ENCODE peak calls at places on chromosomes 16 and 17, in nine cellular contexts. B is H1, A is spleen, L is suprapubic skin, S is K562, G is transverse colon, Y is prostate gland, R is HCT116, M is GM12878. E is an unnamed sample.

GRCh38 chr16:58582971-58583765 is 46.5 kb downstream of the CNOT1 start:
- DNase-seq in S (no peak), G (no peak), A (no peak), Y (no peak), B (no peak), M (no peak), R (no peak), L (no peak), E (no peak)

GRCh38 chr16:35574454-35575431 is 2115.3 kb downstream of the TP53TG3F start:
- DNase-seq in M (no peak), G (no peak), B (no peak), R (no peak), S (no peak), L (no peak), A (no peak), Y (no peak), E (no peak)

GRCh38 chr16:85902366-85903155 is 3.6 kb downstream of the IRF8 start:
- DNase-seq in L (no peak), A (peak), B (no peak), S (no peak), M (peak), R (no peak), G (peak), Y (no peak), E (no peak)

GRCh38 chr17:8117980-8118768 is at the start of gene ALOXE3:
- DNase-seq in L (peak), Y (peak), S (no peak), A (peak), B (peak), G (peak), M (no peak), R (peak), E (no peak)

GRCh38 chr17:8894673-8895578 is 27.5 kb upstream of the PIK3R6 start:
- DNase-seq in L (no peak), Y (peak), A (peak), G (peak), R (peak), B (peak), M (peak), S (peak), E (peak)

GRCh38 chr17:76597156-76598003 is 11.7 kb upstream of the ST6GALNAC2 start:
- DNase-seq in B (no peak), L (no peak), S (no peak), Y (peak), G (no peak), R (no peak), A (no peak), M (peak), E (no peak)

GRCh38 chr16:1779234-1779701 is 3.1 kb downstream of the SPSB3 start:
- DNase-seq in S (no peak), Y (no peak), L (no peak), A (peak), G (no peak), R (no peak), M (no peak), B (no peak), E (no peak)

GRCh38 chr16:81841709-81842108 is 62.6 kb downstream of the PLCG2 start:
- DNase-seq in L (no peak), R (no peak), B (no peak), S (no peak), G (no peak), A (no peak), M (peak), Y (no peak), E (no peak)

GRCh38 chr17:8658800-8659199 is 28.3 kb upstream of the MYH10 start:
- DNase-seq in A (no peak), Y (no peak), L (no peak), M (no peak), S (no peak), R (no peak), G (no peak), B (no peak), E (no peak)

GRCh38 chr17:16923904-16924700 is 47.8 kb downstream of the TNFRSF13B start:
- DNase-seq in S (no peak), M (no peak), A (peak), B (no peak), G (peak), Y (no peak), L (no peak), R (no peak), E (no peak)

GRCh38 chr16:12590409-12590808 is 213.3 kb downstream of the CPPED1 start:
- DNase-seq in S (no peak), Y (no peak), G (no peak), R (no peak), L (no peak), M (no peak), A (no peak), B (no peak), E (no peak)

GRCh38 chr16:57969451-57970123 is 1.3 kb downstream of the CNGB1 start:
- DNase-seq in S (no peak), M (no peak), R (no peak), G (no peak), A (no peak), Y (no peak), B (no peak), L (no peak), E (no peak)

GRCh38 chr16:20114356-20114755 is 40.7 kb upstream of the GPR139 start:
- DNase-seq in S (no peak), L (no peak), R (peak), M (no peak), Y (peak), A (no peak), B (no peak), G (peak), E (no peak)

GRCh38 chr17:9875441-9875840 is 29.6 kb downstream of the RCVRN start:
- DNase-seq in R (no peak), L (no peak), S (no peak), G (no peak), Y (no peak), B (no peak), M (no peak), A (no peak), E (no peak)

GRCh38 chr17:2693561-2694380 is 17.8 kb downstream of the CLUH start:
- DNase-seq in Y (no peak), S (peak), R (no peak), L (no peak), B (no peak), M (no peak), A (peak), G (peak), E (peak)

GRCh38 chr17:61495161-61495857 is 43.1 kb downstream of the TBX4 start:
- DNase-seq in M (no peak), L (no peak), G (no peak), B (no peak), Y (no peak), S (no peak), R (peak), A (no peak), E (peak)

GRCh38 chr16:11384184-11384955 is 39.1 kb downstream of the RMI2 start:
- DNase-seq in S (no peak), A (peak), G (no peak), L (no peak), M (no peak), B (no peak), R (no peak), Y (no peak), E (no peak)

GRCh38 chr17:70655179-70655578 is 485.8 kb downstream of the KCNJ2 start:
- DNase-seq in R (no peak), L (no peak), A (no peak), G (no peak), B (no peak), M (no peak), S (no peak), Y (no peak), E (no peak)

GRCh38 chr16:84340305-84341040 is 27.9 kb upstream of the ATP2C2 start:
- DNase-seq in R (no peak), A (no peak), Y (peak), M (no peak), L (no peak), S (no peak), G (peak), B (no peak), E (peak)
- TF ChIP-seq POLR2AphosphoS5 in R (no peak), A (no peak), Y (peak), M (no peak), L (no peak), S (no peak), G (no peak), B (no peak), E (peak)

DNA sequence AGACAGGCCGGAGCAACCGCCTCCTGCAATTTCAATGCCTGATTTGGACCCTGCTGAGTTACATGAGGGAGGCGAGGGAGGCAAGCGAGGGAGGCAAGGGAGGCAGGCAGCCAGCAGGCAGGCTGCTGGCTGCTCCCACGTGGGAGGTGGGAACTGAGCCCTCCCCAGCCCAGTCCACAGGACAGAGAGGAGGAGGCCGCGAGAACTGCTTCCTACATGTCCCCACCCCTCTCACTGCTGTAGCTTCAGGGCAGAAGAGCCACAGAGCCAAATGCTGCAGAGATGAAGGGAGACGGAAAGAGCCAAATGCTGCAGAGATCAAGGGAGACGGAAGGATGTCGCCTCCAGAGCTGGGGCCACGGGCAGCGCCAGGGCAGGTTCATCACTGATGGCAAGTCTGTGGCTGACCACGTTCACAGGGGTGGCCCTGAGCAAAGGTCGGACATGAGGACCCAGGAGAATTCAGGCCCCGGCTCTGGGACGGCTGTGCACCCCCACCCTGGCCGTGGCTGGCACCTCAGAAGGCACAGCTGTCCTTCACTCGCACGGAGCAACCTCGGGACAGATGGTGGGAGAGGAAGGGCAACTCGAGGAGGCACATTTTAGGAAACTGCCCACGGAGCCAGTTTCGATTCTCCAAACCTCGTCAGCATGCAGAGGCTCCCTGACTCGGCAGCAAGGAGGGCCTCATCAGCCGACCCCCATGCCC is 21.5 kb downstream of the RPH3AL start:
- DNase-seq in B (no peak), L (peak), G (peak), S (no peak), M (no peak), A (peak), Y (no peak), R (no peak), E (no peak)
- H3K4me3 ChIP-seq in B (no peak), L (peak), G (no peak), S (no peak), M (no peak), A (peak), Y (no peak), R (no peak), E (peak)

DNA sequence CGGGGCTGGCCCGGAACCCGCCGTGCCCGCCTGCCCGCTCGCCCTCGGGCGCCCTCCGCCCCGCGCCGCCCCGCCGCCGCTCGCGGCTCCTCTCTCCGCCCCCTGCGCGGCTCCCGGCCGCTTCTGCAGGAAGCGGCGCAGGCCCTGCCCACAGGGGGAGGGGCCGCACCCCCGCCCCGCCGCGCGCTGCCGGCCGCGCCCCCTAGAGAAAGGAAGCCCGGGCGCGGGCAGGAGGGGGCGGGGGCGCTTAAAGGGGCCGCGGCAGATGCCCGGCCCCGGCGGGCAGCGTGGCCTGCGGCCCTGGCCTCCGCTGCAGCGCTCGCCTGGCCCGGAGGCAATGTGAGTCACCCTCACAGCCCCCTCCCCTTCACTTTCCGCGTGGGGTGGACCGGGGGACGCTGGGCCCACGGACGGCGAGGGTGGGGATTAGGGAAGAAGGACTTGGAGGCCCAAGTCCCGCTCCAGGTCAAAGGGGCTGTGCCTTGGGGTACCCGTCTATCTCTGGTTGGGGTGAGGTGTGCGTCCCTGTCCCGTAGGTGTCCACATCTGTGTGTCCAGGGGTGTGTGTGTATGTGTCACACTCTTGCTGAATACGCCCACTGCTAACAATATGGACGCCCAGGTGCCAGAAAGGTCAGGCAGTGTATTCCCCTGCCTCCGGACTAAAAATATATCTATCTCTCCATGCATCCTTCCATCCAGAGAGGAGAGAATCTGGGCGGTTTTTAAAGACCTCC is at the start of gene GIT1:
- DNase-seq in S (peak), Y (peak), B (peak), A (peak), R (peak), G (peak), L (no peak), M (no peak), E (peak)
- TF ChIP-seq POLR2A in S (no peak), Y (peak), B (no peak), A (no peak), R (peak), G (peak), L (peak), M (peak), E (no peak)

GRCh38 chr17:81553616-81554181 is 1.5 kb upstream of the FAAP100 start:
- DNase-seq in B (no peak), M (peak), G (peak), L (no peak), Y (no peak), S (no peak), R (peak), A (no peak), E (no peak)

GRCh38 chr17:81550830-81551457 is 1.2 kb downstream of the FAAP100 start:
- DNase-seq in G (no peak), L (no peak), M (no peak), B (no peak), R (no peak), A (no peak), S (no peak), Y (no peak), E (no peak)

GRCh38 chr17:81551458-81552243 is 502 bp downstream of the FAAP100 start:
- DNase-seq in R (no peak), B (no peak), G (peak), S (peak), A (peak), L (no peak), M (no peak), Y (no peak), E (no peak)

GRCh38 chr17:81552244-81553017 is at the start of gene FAAP100:
- DNase-seq in B (peak), R (peak), G (peak), Y (peak), S (peak), M (peak), L (peak), A (peak), E (peak)

GRCh38 chr17:81553018-81553615 is 964 bp upstream of the FAAP100 start:
- DNase-seq in R (peak), B (peak), G (peak), S (peak), L (peak), Y (peak), M (peak), A (peak), E (peak)
- TF ChIP-seq POLR2AphosphoS5 in R (peak), B (no peak), G (no peak), S (no peak), L (no peak), Y (peak), M (peak), A (no peak), E (no peak)

DNA sequence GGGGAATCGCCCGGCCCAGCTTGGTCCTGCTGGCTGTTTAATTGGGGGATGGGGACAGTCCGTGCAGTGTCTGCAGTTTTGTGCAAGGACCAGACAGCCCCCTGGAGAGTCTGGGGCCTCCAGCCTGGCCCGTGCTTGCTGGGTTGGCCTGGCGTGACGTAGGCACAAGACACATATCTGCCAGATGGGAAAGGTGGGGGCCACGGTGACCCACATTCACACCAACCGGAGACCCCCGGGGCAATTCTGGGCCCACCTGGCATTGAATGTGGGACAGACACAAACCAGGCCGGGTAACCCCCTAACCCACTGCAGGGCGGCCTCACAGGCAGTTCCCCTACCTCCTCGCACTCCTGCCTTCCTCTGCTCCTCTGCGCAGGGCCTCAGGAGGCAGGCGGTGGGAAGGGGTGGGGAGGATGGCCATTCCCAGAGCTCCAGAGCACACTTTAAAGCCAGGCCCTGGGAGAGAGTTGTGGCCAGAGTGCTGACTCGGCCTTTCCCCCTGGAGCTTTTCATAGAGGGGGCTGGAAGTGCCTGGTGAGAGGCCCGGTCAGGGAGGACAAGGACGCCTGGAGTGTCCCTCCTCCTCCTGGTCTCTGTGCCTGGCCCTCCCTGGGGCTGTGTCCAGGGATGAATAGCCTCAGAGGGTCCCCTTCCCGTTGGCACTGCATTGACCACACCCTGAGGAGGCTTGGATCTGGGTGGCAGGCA is 1.5 kb downstream of the MRC2 start:
- DNase-seq in S (no peak), B (peak), A (no peak), Y (no peak), L (no peak), G (no peak), R (no peak), M (no peak), E (no peak)
- H3K4me3 ChIP-seq in S (peak), B (peak), A (peak), Y (peak), L (peak), G (peak), R (peak), M (no peak), E (peak)

GRCh38 chr17:79579074-79579800 is 31.6 kb downstream of the RBFOX3 start:
- DNase-seq in A (no peak), S (no peak), G (no peak), B (no peak), R (no peak), M (no peak), Y (no peak), L (no peak), E (no peak)
- TF ChIP-seq POLR2A in A (no peak), S (no peak), G (no peak), B (no peak), R (no peak), M (no peak), Y (no peak), L (no peak), E (no peak)

GRCh38 chr16:68473358-68474064 is 25.2 kb upstream of the SMPD3 start:
- DNase-seq in R (no peak), B (no peak), Y (no peak), S (no peak), G (no peak), L (no peak), M (peak), A (no peak), E (no peak)

GRCh38 chr16:68469728-68470460 is 21.6 kb upstream of the SMPD3 start:
- DNase-seq in G (no peak), L (no peak), M (no peak), Y (no peak), B (no peak), A (no peak), S (no peak), R (no peak), E (no peak)

GRCh38 chr16:68468849-68469248 is 20.5 kb upstream of the SMPD3 start:
- DNase-seq in B (no peak), R (no peak), L (no peak), M (no peak), S (no peak), A (no peak), Y (no peak), G (no peak), E (no peak)

GRCh38 chr16:68472581-68472980 is 24.3 kb upstream of the SMPD3 start:
- DNase-seq in S (no peak), L (no peak), B (no peak), G (no peak), Y (no peak), M (no peak), R (no peak), A (no peak), E (no peak)

DNA sequence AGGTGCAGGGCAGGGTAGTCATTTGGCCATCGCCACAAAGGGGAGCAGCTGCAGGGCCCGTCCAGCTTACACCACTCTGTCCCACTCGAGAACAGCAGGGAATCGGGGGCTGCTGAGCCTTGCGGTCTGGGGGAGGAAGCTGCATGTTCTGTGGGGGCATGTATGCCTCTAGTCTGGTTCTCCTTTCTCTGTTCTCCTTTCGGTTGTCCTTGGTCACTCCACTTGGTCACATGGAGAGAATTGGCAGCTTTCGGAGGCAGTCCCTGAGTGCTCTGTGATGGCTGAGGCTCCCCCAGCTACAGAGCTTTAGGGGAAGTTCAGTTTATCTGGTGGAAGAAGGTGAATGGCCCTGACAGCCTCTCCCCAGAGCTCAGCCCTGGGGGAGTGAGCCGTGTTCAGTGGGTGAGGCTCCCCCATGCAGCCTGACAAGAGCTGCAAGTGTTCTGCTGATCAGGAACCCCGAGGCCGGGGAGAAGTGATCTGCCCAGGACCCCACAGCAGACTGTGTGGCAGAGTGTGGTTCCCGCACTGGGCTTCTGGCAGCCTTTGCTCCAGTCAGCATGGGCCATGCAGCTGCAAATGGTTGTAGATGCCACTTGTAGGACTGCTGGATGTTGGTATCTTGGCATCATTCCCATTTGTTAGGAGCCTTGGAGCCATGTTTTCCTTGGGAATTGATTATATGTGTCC is 22.3 kb upstream of the SMPD3 start:
- DNase-seq in S (no peak), Y (no peak), G (peak), L (no peak), A (peak), B (no peak), R (no peak), M (peak), E (no peak)
- TF ChIP-seq POLR2AphosphoS5 in S (no peak), Y (no peak), G (no peak), L (no peak), A (peak), B (no peak), R (no peak), M (peak), E (no peak)